ENCODE peak calls at places on chromosomes 5 and 9, in nine cellular contexts. C, L, T, Q, X, V, S, R and I are unnamed samples.

GRCh38 chr5:165620394-165620793 is 2115.0 kb downstream of the MAT2B start:
- DNase-seq in V (no peak), Q (no peak), S (no peak), L (peak), R (no peak), X (no peak), T (no peak), C (no peak), I (no peak)

GRCh38 chr9:75147638-75148037 is 59.3 kb downstream of the OSTF1 start:
- DNase-seq in X (no peak), R (no peak), C (no peak), V (no peak), T (peak), S (no peak), Q (no peak), L (peak), I (no peak)

GRCh38 chr9:125994066-125994943 is 247.1 kb downstream of the PBX3 start:
- DNase-seq in Q (no peak), R (no peak), L (no peak), T (no peak), S (no peak), C (no peak), V (no peak), X (no peak), I (no peak)

GRCh38 chr9:130740218-130741023 is 46.8 kb downstream of the EXOSC2 start:
- DNase-seq in R (no peak), C (no peak), X (no peak), L (no peak), T (no peak), S (no peak), V (no peak), Q (no peak), I (no peak)

GRCh38 chr5:93281980-93282772 is 298.8 kb downstream of the NR2F1-AS1 start:
- DNase-seq in X (no peak), C (no peak), R (no peak), S (no peak), T (no peak), V (no peak), Q (no peak), L (no peak), I (no peak)

GRCh38 chr9:132996526-132996925 is 18.0 kb downstream of the GFI1B start:
- DNase-seq in C (no peak), X (no peak), L (no peak), V (no peak), R (no peak), Q (no peak), S (no peak), T (no peak), I (no peak)

GRCh38 chr9:20280330-20280729 is 342.0 kb downstream of the MLLT3 start:
- DNase-seq in S (no peak), V (no peak), T (no peak), Q (no peak), L (no peak), X (no peak), R (no peak), C (no peak), I (no peak)

GRCh38 chr5:38211354-38211710 is 47.0 kb upstream of the EGFLAM start:
- DNase-seq in T (no peak), X (no peak), L (no peak), S (no peak), R (no peak), V (no peak), C (no peak), Q (no peak), I (no peak)

GRCh38 chr5:121805931-121806330 is 45.8 kb upstream of the FTMT start:
- DNase-seq in X (no peak), V (no peak), L (no peak), R (no peak), C (no peak), S (no peak), T (peak), Q (no peak), I (no peak)

GRCh38 chr5:102930244-102930643 is 175.1 kb downstream of the PAM start:
- DNase-seq in C (no peak), R (no peak), T (no peak), L (no peak), X (no peak), V (no peak), S (no peak), Q (no peak), I (no peak)

GRCh38 chr9:129613520-129614175 is 7.3 kb downstream of the C9orf50 start:
- DNase-seq in X (peak), C (peak), S (no peak), L (no peak), T (no peak), Q (no peak), R (no peak), V (peak), I (no peak)

GRCh38 chr9:99003308-99003707 is 59.6 kb downstream of the COL15A1 start:
- DNase-seq in T (no peak), S (no peak), L (no peak), V (no peak), Q (no peak), X (no peak), R (no peak), C (no peak), I (no peak)

GRCh38 chr9:10204276-10204675 is 408.5 kb downstream of the PTPRD start:
- DNase-seq in V (no peak), X (no peak), T (no peak), Q (no peak), R (no peak), C (no peak), L (no peak), S (no peak), I (no peak)

GRCh38 chr5:141958113-141958512 is at the start of gene PCDH12:
- DNase-seq in C (no peak), Q (peak), L (peak), V (no peak), S (peak), X (no peak), T (peak), R (no peak), I (no peak)